ENCODE peak calls at places on chromosomes 6 and 20, in five cellular contexts. U, G, P, Z and Q are unnamed samples.

GRCh38 chr20:41701596-41702350 is 83.6 kb upstream of the CHD6 start:
- DNase-seq in U (no peak), G (peak; percentile 81), P (no peak), Z (no peak), Q (no peak)

GRCh38 chr20:58058421-58059140 is 169.9 kb downstream of the ANKRD60 start:
- DNase-seq in U (no peak), G (peak; percentile 64), P (no peak), Z (no peak), Q (no peak)

GRCh38 chr6:939526-940252 is 246.8 kb upstream of the EXOC2 start:
- DNase-seq in U (no peak), G (no peak), P (no peak), Z (no peak), Q (no peak)

GRCh38 chr20:62655291-62656204 is 13.2 kb downstream of the SLCO4A1 start:
- DNase-seq in U (no peak), G (no peak), P (no peak), Z (no peak), Q (no peak)

GRCh38 chr20:57666834-57667157 is 43.0 kb downstream of the PMEPA1 start:
- DNase-seq in U (no peak), G (no peak), P (no peak), Z (no peak), Q (no peak)

GRCh38 chr6:40472354-40472753 is 114.8 kb downstream of the LRFN2 start:
- DNase-seq in U (no peak), G (no peak), P (no peak), Z (no peak), Q (no peak)

GRCh38 chr20:957544-957943 is 41.4 kb upstream of the ANGPT4 start:
- DNase-seq in U (no peak), G (no peak), P (no peak), Z (no peak), Q (no peak)

GRCh38 chr20:25437153-25437581 is 29.7 kb downstream of the GINS1 start:
- DNase-seq in U (no peak), G (peak; percentile 84), P (peak; percentile 23), Z (no peak), Q (peak; percentile 13)

GRCh38 chr20:62339647-62340062 is 27.5 kb downstream of the LAMA5 start:
- DNase-seq in U (no peak), G (no peak), P (no peak), Z (no peak), Q (no peak)

GRCh38 chr6:2259002-2259494 is 13.6 kb upstream of the GMDS start:
- DNase-seq in U (no peak), G (no peak), P (no peak), Z (no peak), Q (no peak)

GRCh38 chr20:3168829-3169590 is 4.3 kb downstream of the LZTS3 start:
- DNase-seq in U (no peak), G (peak; percentile 48), P (no peak), Z (no peak), Q (no peak)

GRCh38 chr6:165515963-165516624 is 146.9 kb downstream of the PDE10A start:
- DNase-seq in U (no peak), G (no peak), P (peak; percentile 69), Z (peak; percentile 47), Q (peak; percentile 27)

GRCh38 chr20:3836132-3836531 is 10.5 kb upstream of the MAVS start:
- DNase-seq in U (no peak), G (no peak), P (no peak), Z (no peak), Q (no peak)

GRCh38 chr6:626236-626635 is 30.7 kb downstream of the HUS1B start:
- DNase-seq in U (no peak), G (no peak), P (no peak), Z (no peak), Q (peak; percentile 45)

GRCh38 chr6:133888931-133889556 is at the start of gene TCF21:
- DNase-seq in U (no peak), G (peak; percentile 84), P (peak; percentile 83), Z (no peak), Q (peak; percentile 59)

GRCh38 chr6:94052754-94053153 is 633.4 kb upstream of the EPHA7 start:
- DNase-seq in U (no peak), G (no peak), P (peak; percentile 6), Z (peak; percentile 3), Q (peak; percentile 56)
- TF ChIP-seq CTCF in U (no peak), G (peak; percentile 43), P (no peak), Z (no peak), Q (peak; percentile 74)

DNA sequence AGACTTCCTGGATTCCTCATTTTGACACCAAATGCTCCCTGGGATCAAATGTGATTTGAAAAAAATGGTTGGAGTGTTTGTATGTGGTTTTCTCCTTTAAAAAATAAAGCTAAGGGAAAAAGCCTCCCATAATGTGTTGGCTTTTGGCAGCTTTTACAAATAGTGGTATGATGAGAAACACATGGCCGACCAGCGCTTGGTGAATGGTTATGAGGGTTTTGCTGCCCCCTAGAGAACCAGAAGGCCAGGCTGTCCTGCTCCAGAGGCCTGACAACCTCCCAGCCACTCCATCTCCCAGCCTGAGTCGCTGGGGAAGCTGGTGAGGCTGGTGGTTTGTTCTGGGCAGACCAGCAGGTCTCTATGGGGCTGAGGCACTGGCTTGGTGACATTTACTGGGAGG is 69.3 kb downstream of the CLIC5 start:
- DNase-seq in U (peak; percentile 10), G (peak; percentile 81), P (peak; percentile 74), Z (no peak), Q (peak; percentile 73)
- TF ChIP-seq CTCF in U (no peak), G (peak; percentile 74), P (peak; percentile 48), Z (no peak), Q (peak; percentile 64)

DNA sequence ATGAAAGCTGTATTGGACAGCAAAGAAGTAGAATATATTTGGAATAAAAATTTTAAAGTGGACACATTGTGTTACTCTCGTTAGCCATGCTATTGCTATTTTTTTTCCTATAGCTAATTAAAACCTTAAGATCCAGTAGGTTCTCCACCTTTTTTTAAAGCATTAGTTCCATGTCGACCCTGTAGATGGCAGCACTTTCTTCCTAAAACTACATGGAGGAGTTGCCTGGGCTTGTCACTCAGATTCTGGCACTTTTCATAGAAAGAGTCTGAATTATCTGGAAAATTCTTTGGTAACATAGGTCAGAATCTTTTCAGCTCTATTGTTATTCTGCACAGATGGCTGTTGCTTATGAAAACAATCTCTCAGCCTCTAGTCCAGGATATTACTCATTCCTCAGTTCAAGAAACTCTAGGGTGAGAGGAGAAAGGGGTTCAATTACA is 42.0 kb upstream of the ESR1 start:
- DNase-seq in U (peak; percentile 68), G (peak; percentile 79), P (peak; percentile 96), Z (peak; percentile 85), Q (peak; percentile 90)
- TF ChIP-seq CTCF in U (peak; percentile 74), G (peak; percentile 85), P (peak; percentile 74), Z (peak; percentile 64), Q (peak; percentile 70)

GRCh38 chr20:44615169-44615791 is 32.9 kb downstream of the PKIG start:
- DNase-seq in U (no peak), G (peak; percentile 61), P (peak; percentile 35), Z (no peak), Q (no peak)
- TF ChIP-seq CTCF in U (no peak), G (no peak), P (no peak), Z (no peak), Q (no peak)

DNA sequence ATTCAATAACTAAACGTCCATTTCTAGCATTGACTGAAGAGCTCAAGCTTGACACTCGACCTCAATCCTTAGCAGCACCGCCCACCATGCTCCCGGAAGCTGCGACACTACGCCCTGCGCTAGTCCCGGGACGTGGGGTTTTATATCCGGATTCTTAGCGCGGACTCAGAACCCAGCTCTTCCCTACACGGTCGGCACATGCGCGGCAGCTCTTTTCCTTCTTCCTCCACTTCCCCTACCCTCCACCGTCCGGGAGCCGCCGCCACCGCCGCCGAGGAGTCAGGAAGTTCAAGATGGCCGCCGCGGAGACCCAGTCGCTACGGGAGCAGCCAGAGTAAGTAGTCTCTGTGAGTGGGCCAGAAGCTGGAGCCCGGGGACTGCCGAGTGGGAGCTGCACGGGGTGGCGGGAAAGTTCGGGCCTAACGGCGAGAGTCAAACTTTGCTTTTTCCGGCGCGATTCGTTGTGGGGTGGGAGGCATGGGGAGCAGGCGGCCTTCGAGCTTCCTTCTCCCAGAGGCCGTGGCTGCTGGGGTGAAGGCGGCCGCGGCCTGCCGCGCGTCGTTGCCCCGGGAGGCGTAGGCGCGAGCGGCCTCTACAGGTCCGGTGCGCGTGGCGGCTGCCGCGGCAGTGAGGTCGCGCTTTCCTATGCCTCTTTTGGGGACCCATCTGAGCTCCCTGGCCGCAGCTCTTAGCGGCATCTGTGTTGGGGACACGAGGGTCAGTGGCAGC is 57.6 kb downstream of the FAM217A start:
- DNase-seq in U (peak; percentile 93), G (peak; percentile 98), P (peak; percentile 98), Z (peak; percentile 97), Q (peak; percentile 98)
- TF ChIP-seq CTCF in U (no peak), G (peak; percentile 60), P (peak; percentile 8), Z (no peak), Q (peak; percentile 39)

DNA sequence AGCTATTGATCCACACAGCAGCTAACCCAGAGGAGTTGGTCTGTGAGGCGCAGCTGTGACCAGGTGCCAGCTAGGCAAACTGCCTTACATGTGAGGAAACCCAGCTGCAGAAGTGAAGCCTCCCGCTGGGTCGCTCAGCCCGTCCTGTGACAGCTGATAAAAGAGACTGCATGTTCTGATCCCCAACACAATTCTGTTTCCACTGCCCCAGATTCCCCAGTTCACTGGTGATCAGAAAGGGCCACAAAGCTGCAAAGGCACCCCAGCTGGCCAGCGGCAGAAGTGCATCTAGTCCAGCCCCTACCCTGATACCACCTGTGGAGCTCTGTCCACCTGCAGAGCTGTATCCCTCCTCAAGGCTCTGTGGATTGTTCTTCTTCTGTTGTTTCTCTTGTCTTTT is 64.5 kb downstream of the CTNNBL1 start:
- DNase-seq in U (peak; percentile 9), G (peak; percentile 82), P (no peak), Z (peak; percentile 6), Q (no peak)
- TF ChIP-seq CTCF in U (peak; percentile 48), G (peak; percentile 78), P (peak; percentile 18), Z (no peak), Q (peak; percentile 36)

DNA sequence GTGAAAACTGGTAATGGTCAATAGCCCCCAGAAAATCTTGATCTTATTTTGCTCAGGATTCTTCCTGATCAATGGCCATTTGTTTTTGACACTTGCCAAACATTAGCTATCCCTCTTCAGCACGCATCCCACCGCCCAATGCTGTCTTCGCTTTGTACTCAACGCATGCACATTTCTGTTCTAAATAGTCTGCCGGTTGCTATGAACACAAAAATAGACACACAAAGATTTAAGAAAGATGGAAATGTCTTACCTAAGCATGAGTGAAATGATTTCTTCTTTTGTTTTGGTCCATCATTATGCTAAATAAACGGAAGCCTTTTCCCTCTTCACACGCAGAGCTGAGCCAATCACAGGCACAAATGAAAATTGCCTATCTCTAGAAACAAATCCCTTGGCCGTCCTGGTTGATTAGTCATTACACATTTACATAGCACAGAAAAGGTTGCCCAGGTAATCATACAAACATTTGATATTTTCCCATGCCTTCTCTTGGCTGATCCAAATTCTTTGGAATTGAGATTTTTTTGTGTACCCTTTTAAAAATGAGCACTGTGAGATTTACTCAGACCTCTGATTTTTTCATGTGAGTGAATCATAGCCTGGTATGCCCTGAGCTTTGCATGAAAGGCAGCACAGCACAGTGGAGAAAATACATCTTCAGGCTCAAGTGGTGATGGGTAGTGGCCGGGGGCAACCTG is 70.5 kb upstream of the FAM184A start:
- DNase-seq in U (no peak), G (no peak), P (no peak), Z (no peak), Q (peak; percentile 79)
- TF ChIP-seq CTCF in U (no peak), G (no peak), P (no peak), Z (no peak), Q (no peak)

GRCh38 chr6:111707773-111708172 is 102.1 kb upstream of the TRAF3IP2 start:
- DNase-seq in U (no peak), G (no peak), P (no peak), Z (no peak), Q (no peak)
- TF ChIP-seq CTCF in U (no peak), G (no peak), P (no peak), Z (no peak), Q (no peak)

GRCh38 chr6:111777357-111777756 is 95.9 kb downstream of the FYN start:
- DNase-seq in U (no peak), G (no peak), P (no peak), Z (no peak), Q (no peak)
- TF ChIP-seq CTCF in U (no peak), G (peak; percentile 56), P (no peak), Z (no peak), Q (peak; percentile 2)